ENCODE peak calls at places on chromosome 6, in four cellular contexts. One of them, this sample, is unnamed.

GRCh38 chr6:134117409-134117808 is 65.0 kb upstream of the SLC2A12 start:
- DNase-seq in cardiac muscle cell: peak
- DNase-seq in Peyer's patch: no peak
- DNase-seq in GM13976: no peak
- DNase-seq in this sample: no peak

GRCh38 chr6:106056738-106057390 is 29.3 kb upstream of the PRDM1 start:
- DNase-seq in cardiac muscle cell: no peak
- DNase-seq in Peyer's patch: no peak
- DNase-seq in GM13976: no peak
- DNase-seq in this sample: no peak

GRCh38 chr6:87151786-87152527 is 3.4 kb upstream of the ZNF292 start:
- DNase-seq in cardiac muscle cell: peak
- DNase-seq in Peyer's patch: peak
- DNase-seq in GM13976: peak
- DNase-seq in this sample: peak

GRCh38 chr6:27144740-27145079 is 102.8 kb upstream of the PRSS16 start:
- DNase-seq in cardiac muscle cell: no peak
- DNase-seq in Peyer's patch: no peak
- DNase-seq in GM13976: no peak
- DNase-seq in this sample: no peak

GRCh38 chr6:189676-190075 is 102.6 kb upstream of the DUSP22 start:
- DNase-seq in cardiac muscle cell: no peak
- DNase-seq in Peyer's patch: no peak
- DNase-seq in GM13976: no peak
- DNase-seq in this sample: no peak

GRCh38 chr6:105374010-105374420 is 28.9 kb downstream of the PREP start:
- DNase-seq in cardiac muscle cell: peak
- DNase-seq in Peyer's patch: no peak
- DNase-seq in GM13976: no peak
- DNase-seq in this sample: no peak

GRCh38 chr6:16432075-16433032 is 194.0 kb downstream of the GMPR start:
- DNase-seq in cardiac muscle cell: peak
- DNase-seq in Peyer's patch: no peak
- DNase-seq in GM13976: peak
- DNase-seq in this sample: no peak

GRCh38 chr6:43029120-43029519 is 7.7 kb downstream of the RRP36 start:
- DNase-seq in cardiac muscle cell: no peak
- DNase-seq in Peyer's patch: no peak
- DNase-seq in GM13976: no peak
- DNase-seq in this sample: no peak

GRCh38 chr6:32189742-32190053 is 304 bp downstream of the PBX2 start:
- DNase-seq in cardiac muscle cell: no peak
- DNase-seq in Peyer's patch: no peak
- DNase-seq in GM13976: no peak
- DNase-seq in this sample: no peak

GRCh38 chr6:28980797-28981390 is 24.2 kb downstream of the ZNF311 start:
- DNase-seq in cardiac muscle cell: peak
- DNase-seq in Peyer's patch: peak
- DNase-seq in GM13976: peak
- DNase-seq in this sample: no peak

GRCh38 chr6:48744948-48745347 is 634.0 kb upstream of the PTCHD4 start:
- DNase-seq in cardiac muscle cell: peak
- DNase-seq in Peyer's patch: no peak
- DNase-seq in GM13976: no peak
- DNase-seq in this sample: no peak

GRCh38 chr6:158589371-158589770 is 29.5 kb downstream of the TMEM181 start:
- DNase-seq in cardiac muscle cell: no peak
- DNase-seq in Peyer's patch: no peak
- DNase-seq in GM13976: no peak
- DNase-seq in this sample: no peak

GRCh38 chr6:32151131-32151884 is 431 bp downstream of the PRRT1 start:
- DNase-seq in cardiac muscle cell: no peak
- DNase-seq in Peyer's patch: no peak
- DNase-seq in GM13976: no peak
- DNase-seq in this sample: no peak

GRCh38 chr6:21999012-21999528 is 297.8 kb downstream of the PRL start:
- DNase-seq in cardiac muscle cell: peak
- DNase-seq in Peyer's patch: no peak
- DNase-seq in GM13976: no peak
- DNase-seq in this sample: no peak

GRCh38 chr6:153602387-153602786 is 436.7 kb upstream of the OPRM1 start:
- DNase-seq in cardiac muscle cell: no peak
- DNase-seq in Peyer's patch: no peak
- DNase-seq in GM13976: no peak
- DNase-seq in this sample: no peak

GRCh38 chr6:123829302-123829953 is 25.8 kb downstream of the NKAIN2 start:
- DNase-seq in cardiac muscle cell: peak
- DNase-seq in Peyer's patch: no peak
- DNase-seq in GM13976: no peak
- DNase-seq in this sample: no peak

GRCh38 chr6:107707346-107708270 is 116.5 kb downstream of the SCML4 start:
- DNase-seq in cardiac muscle cell: no peak
- DNase-seq in Peyer's patch: no peak
- DNase-seq in GM13976: no peak
- DNase-seq in this sample: no peak

GRCh38 chr6:3455490-3456394 is 1.1 kb downstream of the SLC22A23 start:
- DNase-seq in cardiac muscle cell: no peak
- DNase-seq in Peyer's patch: peak
- DNase-seq in GM13976: peak
- DNase-seq in this sample: no peak

GRCh38 chr6:82385961-82386360 is 22.3 kb downstream of the TPBG start:
- DNase-seq in cardiac muscle cell: no peak
- DNase-seq in Peyer's patch: no peak
- DNase-seq in GM13976: no peak
- DNase-seq in this sample: no peak

GRCh38 chr6:153129873-153130514 is 1.1 kb downstream of the RGS17 start:
- DNase-seq in cardiac muscle cell: peak
- DNase-seq in Peyer's patch: no peak
- DNase-seq in GM13976: peak
- DNase-seq in this sample: no peak

GRCh38 chr6:158787395-158787794 is 31.8 kb downstream of the EZR start:
- DNase-seq in cardiac muscle cell: no peak
- DNase-seq in Peyer's patch: peak
- DNase-seq in GM13976: no peak
- DNase-seq in this sample: no peak

GRCh38 chr6:22666021-22666420 is 96.7 kb downstream of the HDGFL1 start:
- DNase-seq in cardiac muscle cell: no peak
- DNase-seq in Peyer's patch: no peak
- DNase-seq in GM13976: no peak
- DNase-seq in this sample: no peak

GRCh38 chr6:26234421-26235239 is 130.4 kb upstream of the BTN3A2 start:
- DNase-seq in cardiac muscle cell: peak
- DNase-seq in Peyer's patch: peak
- DNase-seq in GM13976: peak
- DNase-seq in this sample: peak

GRCh38 chr6:1606533-1607235 is 3.0 kb upstream of the FOXC1 start:
- DNase-seq in cardiac muscle cell: no peak
- DNase-seq in Peyer's patch: no peak
- DNase-seq in GM13976: no peak
- DNase-seq in this sample: no peak

GRCh38 chr6:96682017-96682416 is 119.1 kb downstream of the FHL5 start:
- DNase-seq in cardiac muscle cell: no peak
- DNase-seq in Peyer's patch: no peak
- DNase-seq in GM13976: no peak
- DNase-seq in this sample: no peak

GRCh38 chr6:156999762-157000161 is 222.6 kb downstream of the ARID1B start:
- DNase-seq in cardiac muscle cell: no peak
- DNase-seq in Peyer's patch: no peak
- DNase-seq in GM13976: no peak
- DNase-seq in this sample: no peak

GRCh38 chr6:41767112-41767946 is 12.4 kb downstream of the FRS3 start:
- DNase-seq in cardiac muscle cell: peak
- DNase-seq in Peyer's patch: no peak
- DNase-seq in GM13976: no peak
- DNase-seq in this sample: no peak

GRCh38 chr6:69729870-69730449 is 66.8 kb downstream of the LMBRD1 start:
- DNase-seq in cardiac muscle cell: peak
- DNase-seq in Peyer's patch: no peak
- DNase-seq in GM13976: no peak
- DNase-seq in this sample: no peak

GRCh38 chr6:81242634-81243033 is 509.8 kb downstream of the TENT5A start:
- DNase-seq in cardiac muscle cell: no peak
- DNase-seq in Peyer's patch: no peak
- DNase-seq in GM13976: no peak
- DNase-seq in this sample: no peak

GRCh38 chr6:19538086-19538485 is 299.1 kb upstream of the ID4 start:
- DNase-seq in cardiac muscle cell: no peak
- DNase-seq in Peyer's patch: peak
- DNase-seq in GM13976: no peak
- DNase-seq in this sample: no peak

GRCh38 chr6:81731814-81732213 is 20.7 kb downstream of the TENT5A start:
- DNase-seq in cardiac muscle cell: no peak
- DNase-seq in Peyer's patch: no peak
- DNase-seq in GM13976: no peak
- DNase-seq in this sample: no peak

GRCh38 chr6:64013061-64013410 is 377.4 kb downstream of the PHF3 start:
- DNase-seq in cardiac muscle cell: peak
- DNase-seq in Peyer's patch: no peak
- DNase-seq in GM13976: no peak
- DNase-seq in this sample: no peak

GRCh38 chr6:160177220-160177619 is 55.6 kb downstream of the SLC22A1 start:
- DNase-seq in cardiac muscle cell: peak
- DNase-seq in Peyer's patch: no peak
- DNase-seq in GM13976: no peak
- DNase-seq in this sample: no peak

DNA sequence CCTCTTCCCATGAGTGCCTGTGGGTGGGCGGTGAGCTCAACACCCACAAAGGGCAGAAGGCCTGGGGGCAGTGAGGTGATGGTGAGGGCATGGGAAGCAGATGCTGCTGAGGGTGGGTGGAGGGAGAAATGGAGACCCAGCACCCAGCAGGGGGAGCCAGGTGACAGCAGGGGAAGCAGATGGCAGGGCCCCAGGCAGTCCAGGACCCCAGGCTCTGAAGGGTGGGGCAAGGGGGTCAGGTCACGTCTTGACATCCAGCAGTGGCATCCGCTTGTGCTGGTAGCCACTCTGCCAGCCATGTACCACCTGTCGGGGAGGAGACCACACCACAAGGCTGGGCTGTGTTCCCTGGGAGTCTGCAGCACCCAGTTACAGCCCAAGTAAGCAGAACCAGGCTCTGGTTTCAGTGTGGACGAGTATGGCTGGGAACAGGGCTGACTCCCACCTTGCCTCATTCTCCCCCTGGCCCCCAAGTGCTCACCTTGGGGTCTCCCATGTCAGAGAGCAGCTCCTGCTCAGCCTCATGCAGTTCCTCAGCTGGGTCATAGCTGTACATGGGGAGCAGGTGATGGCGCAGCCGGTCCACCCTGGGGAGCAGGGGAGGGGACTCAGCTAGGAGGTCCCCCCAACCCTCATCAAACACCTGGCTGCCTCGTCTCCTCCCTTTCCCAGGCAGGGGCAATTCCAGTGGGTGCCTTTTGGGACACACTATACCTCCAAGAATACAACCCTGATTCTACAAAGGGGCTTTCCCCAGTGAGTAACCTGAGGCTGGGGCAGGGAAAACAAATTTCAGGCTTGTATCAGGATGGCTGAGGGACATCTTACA is 2.0 kb downstream of the SMIM29 start:
- DNase-seq in cardiac muscle cell: peak
- DNase-seq in Peyer's patch: peak
- DNase-seq in GM13976: peak
- DNase-seq in this sample: no peak
- TF ChIP-seq CTCF in cardiac muscle cell: peak
- TF ChIP-seq CTCF in Peyer's patch: peak
- TF ChIP-seq CTCF in GM13976: peak
- TF ChIP-seq CTCF in this sample: peak

DNA sequence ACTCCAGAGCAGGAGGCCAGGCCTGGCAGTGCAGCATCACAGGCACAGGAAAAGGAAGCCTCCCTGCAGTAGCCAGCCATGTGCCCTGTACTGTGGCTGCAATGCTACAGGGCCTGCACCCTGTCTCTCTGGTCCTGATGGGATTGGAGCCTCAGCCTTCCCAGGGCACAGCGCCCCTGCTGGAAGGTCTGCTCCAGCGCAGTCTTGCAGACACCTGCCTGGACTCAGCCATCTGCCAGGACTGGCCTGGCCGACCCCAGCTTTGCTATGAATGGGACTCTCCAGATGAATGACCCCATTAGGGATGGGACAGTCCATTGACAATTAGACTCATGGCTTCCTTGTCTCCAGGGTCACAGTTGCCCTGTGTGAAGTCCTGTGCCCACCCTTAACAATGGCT is 251.6 kb downstream of the ERMARD start:
- DNase-seq in cardiac muscle cell: no peak
- DNase-seq in Peyer's patch: no peak
- DNase-seq in GM13976: no peak
- DNase-seq in this sample: no peak
- TF ChIP-seq CTCF in cardiac muscle cell: peak
- TF ChIP-seq CTCF in Peyer's patch: no peak
- TF ChIP-seq CTCF in GM13976: no peak
- TF ChIP-seq CTCF in this sample: no peak

GRCh38 chr6:116571683-116572000 is 338 bp downstream of the RWDD1 start:
- DNase-seq in cardiac muscle cell: no peak
- DNase-seq in Peyer's patch: no peak
- DNase-seq in GM13976: no peak
- DNase-seq in this sample: no peak

GRCh38 chr6:116568111-116568510 is 3.2 kb upstream of the RWDD1 start:
- DNase-seq in cardiac muscle cell: no peak
- DNase-seq in Peyer's patch: no peak
- DNase-seq in GM13976: no peak
- DNase-seq in this sample: no peak

GRCh38 chr6:116568851-116569755 is 2.2 kb upstream of the RWDD1 start:
- DNase-seq in cardiac muscle cell: no peak
- DNase-seq in Peyer's patch: no peak
- DNase-seq in GM13976: no peak
- DNase-seq in this sample: no peak

GRCh38 chr6:116572162-116572561 is 858 bp downstream of the RWDD1 start:
- DNase-seq in cardiac muscle cell: peak
- DNase-seq in Peyer's patch: peak
- DNase-seq in GM13976: no peak
- DNase-seq in this sample: no peak

GRCh38 chr6:116570856-116571682 is at the start of gene RWDD1:
- DNase-seq in cardiac muscle cell: peak
- DNase-seq in Peyer's patch: peak
- DNase-seq in GM13976: peak
- DNase-seq in this sample: peak
- TF ChIP-seq CTCF in cardiac muscle cell: no peak
- TF ChIP-seq CTCF in Peyer's patch: peak
- TF ChIP-seq CTCF in GM13976: no peak
- TF ChIP-seq CTCF in this sample: no peak

DNA sequence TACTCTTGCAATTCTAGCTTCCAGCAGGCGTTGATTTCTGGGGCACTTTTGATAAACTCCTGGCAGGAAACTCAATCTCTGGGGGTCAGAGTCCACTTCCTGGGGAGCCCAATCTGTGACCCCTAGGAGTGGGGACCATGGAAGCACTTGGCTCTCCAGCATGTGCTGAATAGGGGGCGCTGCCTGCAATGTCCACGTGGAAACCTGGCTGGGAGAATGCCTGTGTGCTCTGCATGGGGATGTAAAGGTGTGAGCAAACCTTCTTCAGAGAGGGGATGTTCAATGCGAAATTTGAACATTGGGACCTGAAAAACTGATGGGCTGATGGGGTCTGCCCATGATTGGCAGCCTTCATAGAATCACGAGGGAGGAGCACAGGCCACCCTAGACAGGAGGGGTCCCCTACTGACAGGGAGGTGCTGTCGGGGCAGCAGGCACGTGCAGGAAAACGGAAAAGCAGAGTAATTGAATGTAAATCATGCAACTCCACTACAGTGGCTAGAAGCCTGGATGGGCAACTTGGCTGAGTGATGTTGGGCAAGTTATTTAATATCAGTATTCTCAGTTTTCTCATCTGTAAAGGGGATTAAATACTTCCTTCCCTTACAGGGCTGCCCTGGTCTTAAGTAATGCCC is 47.8 kb downstream of the CEP43 start:
- DNase-seq in cardiac muscle cell: no peak
- DNase-seq in Peyer's patch: no peak
- DNase-seq in GM13976: peak
- DNase-seq in this sample: no peak
- TF ChIP-seq CTCF in cardiac muscle cell: no peak
- TF ChIP-seq CTCF in Peyer's patch: no peak
- TF ChIP-seq CTCF in GM13976: no peak
- TF ChIP-seq CTCF in this sample: no peak